ENCODE peak calls at places on chromosomes 7 and 10, in eight cellular contexts. N is RWPE1, U is AG09309, P is kidney, K is GM10248, V is IMR-90, F is endodermal cell, C is cardiac fibroblast. B is an unnamed sample.

GRCh38 chr10:33734393-33735110 is 400.1 kb upstream of the NRP1 start:
- DNase-seq in N (no peak), K (no peak), V (no peak), P (no peak), U (no peak), F (no peak), C (no peak), B (no peak)

GRCh38 chr7:94344826-94345225 is 49.9 kb upstream of the COL1A2 start:
- DNase-seq in N (peak), U (no peak), F (no peak), V (peak), P (no peak), K (no peak), C (peak), B (no peak)

GRCh38 chr10:131701131-131701947 is 199.5 kb upstream of the PPP2R2D start:
- DNase-seq in N (no peak), U (no peak), F (peak), V (no peak), C (no peak), K (no peak), P (peak), B (no peak)

GRCh38 chr7:13291010-13291409 is 603.6 kb downstream of the ARL4A start:
- DNase-seq in P (no peak), C (no peak), U (no peak), N (no peak), K (no peak), F (no peak), V (no peak), B (no peak)

GRCh38 chr10:102776779-102777417 is 33.1 kb downstream of the WBP1L start:
- DNase-seq in C (peak), V (peak), N (peak), F (peak), P (peak), U (peak), K (no peak), B (peak)

GRCh38 chr7:128963327-128963757 is 25.6 kb downstream of the IRF5 start:
- DNase-seq in F (no peak), C (no peak), N (no peak), U (no peak), P (no peak), K (peak), V (peak), B (no peak)

GRCh38 chr10:67015225-67015624 is 89.4 kb downstream of the LRRTM3 start:
- DNase-seq in C (no peak), P (no peak), U (no peak), K (no peak), F (no peak), N (no peak), V (no peak), B (no peak)

GRCh38 chr10:29353291-29353690 is 64.4 kb downstream of the LYZL1 start:
- DNase-seq in F (no peak), V (peak), U (no peak), K (no peak), C (peak), N (no peak), P (no peak), B (no peak)

GRCh38 chr7:155764432-155764798 is 47.8 kb downstream of the SHH start:
- DNase-seq in K (peak), V (no peak), F (no peak), U (no peak), P (no peak), C (no peak), N (no peak), B (no peak)

GRCh38 chr10:43867667-43868361 is 219.1 kb upstream of the ZNF32 start:
- DNase-seq in V (peak), N (peak), C (peak), F (peak), U (peak), P (no peak), K (no peak), B (no peak)

GRCh38 chr7:98133621-98134266 is 27.1 kb downstream of the LMTK2 start:
- DNase-seq in U (no peak), K (no peak), P (no peak), F (no peak), C (peak), N (peak), V (peak), B (no peak)

GRCh38 chr10:32048282-32048681 is 7.9 kb downstream of the KIF5B start:
- DNase-seq in P (no peak), N (no peak), U (no peak), V (no peak), F (no peak), C (no peak), K (no peak), B (no peak)

GRCh38 chr10:35972275-35972674 is 330.2 kb upstream of the FZD8 start:
- DNase-seq in F (no peak), C (no peak), P (no peak), U (no peak), K (no peak), N (no peak), V (no peak), B (no peak)

GRCh38 chr10:106711313-106711906 is 453.1 kb downstream of the SORCS1 start:
- DNase-seq in U (no peak), K (peak), C (peak), F (peak), P (no peak), V (no peak), N (peak), B (no peak)

GRCh38 chr10:4059471-4060138 is 274.6 kb upstream of the KLF6 start:
- DNase-seq in V (no peak), K (no peak), P (no peak), N (no peak), F (no peak), C (no peak), U (no peak), B (no peak)

GRCh38 chr10:128574616-128575210 is 448.5 kb upstream of the MKI67 start:
- DNase-seq in U (no peak), K (no peak), P (no peak), C (no peak), F (no peak), N (no peak), V (no peak), B (no peak)

GRCh38 chr10:73768881-73769280 is 13.0 kb upstream of the CHCHD1 start:
- DNase-seq in V (no peak), F (peak), K (peak), P (no peak), N (no peak), C (no peak), U (no peak), B (no peak)

GRCh38 chr10:21702633-21703111 is 168.6 kb downstream of the MLLT10 start:
- DNase-seq in V (no peak), F (no peak), C (no peak), U (no peak), P (no peak), N (no peak), K (peak), B (no peak)

GRCh38 chr7:159102681-159103381 is 41.8 kb downstream of the VIPR2 start:
- DNase-seq in U (no peak), N (no peak), V (no peak), K (no peak), P (peak), F (peak), C (no peak), B (no peak)

GRCh38 chr7:64946772-64947171 is 43.7 kb downstream of the ZNF273 start:
- DNase-seq in N (no peak), V (peak), K (peak), F (peak), C (peak), U (no peak), P (no peak), B (no peak)

GRCh38 chr10:84329986-84330651 is 1.7 kb downstream of the CCSER2 start:
- DNase-seq in F (no peak), C (no peak), U (no peak), P (no peak), N (no peak), V (no peak), K (peak), B (no peak)

GRCh38 chr10:71852335-71852937 is 1.4 kb upstream of the PSAP start:
- DNase-seq in C (no peak), V (no peak), K (no peak), F (no peak), P (peak), U (no peak), N (no peak), B (no peak)

GRCh38 chr10:132867801-132868644 is 74.3 kb downstream of the CFAP46 start:
- DNase-seq in N (no peak), K (no peak), P (peak), V (no peak), U (no peak), C (no peak), F (peak), B (no peak)

GRCh38 chr10:28118985-28119628 is 120.2 kb upstream of the ODAD2 start:
- DNase-seq in C (no peak), F (no peak), N (no peak), V (no peak), U (no peak), K (no peak), P (no peak), B (no peak)

GRCh38 chr7:50346548-50347497 is 42.3 kb downstream of the IKZF1 start:
- DNase-seq in V (no peak), N (peak), F (peak), P (no peak), C (no peak), U (no peak), K (no peak), B (no peak)

GRCh38 chr7:116834815-116835533 is 27.4 kb upstream of the CAPZA2 start:
- DNase-seq in N (peak), P (no peak), V (peak), C (peak), F (no peak), K (no peak), U (no peak), B (no peak)

GRCh38 chr7:94848531-94848930 is 58.9 kb upstream of the PPP1R9A start:
- DNase-seq in V (no peak), U (no peak), F (no peak), P (no peak), C (no peak), N (no peak), K (no peak), B (no peak)

GRCh38 chr10:133277993-133278576 is 1.4 kb upstream of the ADAM8 start:
- DNase-seq in P (no peak), F (no peak), U (no peak), C (no peak), N (no peak), V (no peak), K (no peak), B (no peak)

GRCh38 chr7:157900011-157900410 is 563.2 kb downstream of the DNAJB6 start:
- DNase-seq in F (peak), P (no peak), V (no peak), C (no peak), K (no peak), N (no peak), U (no peak), B (peak)

GRCh38 chr7:132553031-132553430 is 23.2 kb downstream of the PLXNA4 start:
- DNase-seq in F (no peak), P (no peak), V (no peak), C (no peak), U (no peak), N (no peak), K (no peak), B (no peak)

GRCh38 chr10:78116451-78116850 is 82.8 kb downstream of the RPS24 start:
- DNase-seq in V (no peak), N (no peak), U (no peak), P (no peak), F (no peak), C (no peak), K (no peak), B (no peak)

GRCh38 chr10:25907247-25907646 is 26.8 kb upstream of the MYO3A start:
- DNase-seq in P (no peak), U (no peak), C (no peak), V (no peak), K (no peak), F (no peak), N (no peak), B (no peak)

GRCh38 chr10:75145590-75145989 is 34.1 kb downstream of the SAMD8 start:
- DNase-seq in K (no peak), P (no peak), U (no peak), C (no peak), V (no peak), N (no peak), F (no peak), B (no peak)

GRCh38 chr10:31399631-31400030 is 80.6 kb downstream of the ZEB1 start:
- DNase-seq in K (no peak), V (no peak), C (peak), N (no peak), F (no peak), U (no peak), P (no peak), B (no peak)

GRCh38 chr10:77251297-77252013 is 386.2 kb downstream of the KCNMA1 start:
- DNase-seq in U (no peak), N (peak), C (no peak), K (no peak), V (peak), P (no peak), F (peak), B (no peak)

GRCh38 chr7:27863866-27864265 is 123.9 kb downstream of the TAX1BP1 start:
- DNase-seq in F (peak), V (peak), K (no peak), P (no peak), N (no peak), U (no peak), C (peak), B (peak)

GRCh38 chr7:95404316-95404715 is 8.1 kb upstream of the PON3 start:
- DNase-seq in C (peak), N (no peak), P (no peak), V (peak), F (no peak), U (no peak), K (no peak), B (no peak)

GRCh38 chr10:61971016-61971350 is 69.5 kb downstream of the ARID5B start:
- DNase-seq in N (no peak), K (no peak), V (peak), U (no peak), F (no peak), C (peak), P (no peak), B (no peak)

GRCh38 chr10:12782537-12782936 is 219.0 kb downstream of the CCDC3 start:
- DNase-seq in U (no peak), N (peak), K (peak), F (peak), P (no peak), V (peak), C (peak), B (no peak)

DNA sequence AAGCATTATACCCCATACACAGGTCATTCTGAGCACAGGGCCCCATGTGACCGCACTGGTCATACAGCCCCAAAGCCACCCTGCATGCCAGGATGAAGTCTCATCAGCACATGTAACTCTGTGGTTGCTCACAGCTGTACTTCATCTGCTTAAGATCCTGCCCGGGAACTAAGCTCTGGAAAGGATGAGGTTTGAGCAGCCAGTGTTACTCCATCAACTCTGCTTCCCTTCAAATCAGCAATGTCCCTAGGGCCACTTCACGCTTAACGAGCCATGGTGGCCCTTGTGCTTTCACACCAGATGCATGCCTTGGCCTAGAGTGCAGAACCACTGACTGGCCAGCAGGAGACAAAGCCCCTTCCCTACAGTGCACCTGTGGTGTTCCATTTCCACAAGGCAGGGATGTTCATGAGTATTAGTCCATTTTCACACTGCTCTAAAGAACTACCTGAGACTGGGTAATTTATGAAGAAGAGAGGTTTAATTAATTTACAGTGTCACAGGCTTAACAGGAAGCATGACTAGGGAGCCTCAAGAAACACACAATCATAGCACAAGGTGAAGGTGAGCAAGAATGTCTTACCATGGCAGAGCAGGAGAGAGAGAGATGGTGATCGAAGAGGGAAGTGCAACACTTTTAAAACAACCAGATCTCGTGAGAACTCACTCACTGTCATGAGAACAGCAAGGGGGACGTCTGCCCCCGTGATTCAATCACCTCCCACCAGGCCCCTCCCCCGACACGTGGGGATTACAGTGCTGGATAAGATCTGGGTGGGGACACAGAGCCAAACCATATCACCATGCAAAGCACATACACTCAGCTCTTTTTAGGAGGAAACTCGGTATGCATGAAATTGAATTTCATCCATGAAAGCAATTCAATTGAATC is 149.0 kb upstream of the CDCA7L start:
- DNase-seq in P (no peak), F (no peak), U (peak), N (no peak), K (no peak), V (peak), C (no peak), B (no peak)
- TF ChIP-seq CTCF in P (no peak), F (peak), U (no peak), N (no peak), K (no peak), V (no peak), C (peak), B (no peak)

GRCh38 chr7:7665031-7665430 is 24.5 kb downstream of the UMAD1 start:
- DNase-seq in K (no peak), F (no peak), N (no peak), V (no peak), P (no peak), U (no peak), C (no peak), B (no peak)

GRCh38 chr7:7664344-7664743 is 23.8 kb downstream of the UMAD1 start:
- DNase-seq in U (no peak), C (no peak), P (no peak), F (no peak), K (no peak), V (no peak), N (no peak), B (no peak)

GRCh38 chr7:7667187-7667586 is 26.6 kb downstream of the UMAD1 start:
- DNase-seq in P (no peak), V (no peak), F (no peak), K (no peak), U (no peak), C (no peak), N (no peak), B (no peak)

DNA sequence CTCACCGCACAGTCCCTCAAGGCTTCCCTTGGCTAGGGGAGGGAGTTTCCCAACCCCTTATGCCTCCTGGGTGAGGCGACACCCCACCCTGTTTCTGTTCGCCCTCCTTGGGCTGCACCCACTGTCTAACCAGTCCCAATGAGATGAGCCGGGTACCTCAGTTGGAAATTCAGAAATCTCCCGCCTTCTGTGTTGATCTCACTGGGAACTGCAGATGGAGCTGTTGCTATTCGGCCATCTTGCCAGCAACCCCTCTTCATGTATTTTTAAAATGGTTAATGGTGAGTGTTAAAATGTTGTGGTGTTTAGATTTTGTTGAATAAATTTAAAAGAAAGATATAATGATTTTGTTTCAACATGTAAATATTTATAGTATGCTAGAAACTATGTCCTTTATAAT is 22.0 kb downstream of the UMAD1 start:
- DNase-seq in N (no peak), C (no peak), P (no peak), U (no peak), F (peak), V (peak), K (no peak), B (no peak)
- TF ChIP-seq CTCF in N (peak), C (peak), P (no peak), U (peak), F (peak), V (peak), K (no peak), B (no peak)

GRCh38 chr10:6227346-6227745 is 24.6 kb downstream of the PFKFB3 start:
- DNase-seq in N (no peak), U (no peak), C (no peak), K (no peak), F (no peak), P (peak), V (no peak), B (no peak)
- TF ChIP-seq CTCF in N (no peak), U (no peak), C (no peak), K (no peak), F (no peak), P (no peak), V (no peak), B (no peak)

DNA sequence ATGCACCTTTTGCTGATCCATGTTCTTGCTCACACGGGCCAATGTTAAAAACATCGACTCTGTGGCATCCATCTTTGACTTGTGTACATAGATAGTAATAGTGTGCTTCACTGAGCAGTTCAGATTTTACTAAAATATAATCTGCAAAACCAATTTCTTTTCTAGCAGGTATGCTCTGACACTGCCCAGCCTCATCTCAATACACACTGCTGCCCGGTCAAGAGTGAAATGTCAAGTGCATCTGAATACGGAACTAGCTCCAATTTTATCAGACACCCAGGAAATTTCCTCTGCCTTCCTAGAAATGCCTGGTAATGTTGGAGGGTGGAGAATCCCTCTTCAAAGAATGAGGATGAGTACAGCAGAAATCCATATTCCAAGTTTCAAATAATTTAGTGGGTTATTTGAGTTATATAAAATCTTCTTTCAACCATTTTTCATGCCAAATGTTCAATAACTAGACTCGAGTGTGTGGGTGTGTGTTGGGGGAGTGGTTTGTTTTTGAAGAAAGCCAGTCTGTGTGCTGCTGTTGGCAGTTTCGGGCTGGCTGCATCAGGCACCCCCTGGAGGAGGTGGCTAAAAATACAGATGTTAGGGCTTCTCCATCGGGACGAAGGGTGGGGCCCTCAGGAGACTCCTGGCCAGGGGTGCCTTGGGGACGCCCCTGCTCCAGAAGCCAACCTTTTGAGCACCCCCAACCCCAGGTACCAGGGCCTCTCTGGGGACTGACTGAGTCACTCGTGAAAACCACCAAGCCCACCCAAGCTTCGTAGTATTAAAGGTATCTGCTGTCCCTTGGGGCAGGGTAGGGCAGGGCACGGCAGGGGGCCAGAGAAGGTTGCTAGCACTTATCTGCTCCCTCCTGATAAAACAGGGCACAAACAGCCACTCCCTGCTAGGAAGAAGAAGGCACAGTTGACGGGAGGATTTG is 15.4 kb downstream of the CTBP2 start:
- DNase-seq in U (no peak), C (peak), N (peak), K (peak), F (peak), V (peak), P (no peak), B (no peak)
- TF ChIP-seq CTCF in U (peak), C (peak), N (peak), K (peak), F (peak), V (peak), P (peak), B (peak)